ENCODE peak calls at places on chromosomes 12 and 14, in seven cellular contexts. G is AG08395; X is left cardiac atrium; R is M059J; Y is T-cell; O is endothelial cell; J is CD8-positive, alpha-beta memory T cell. K is an unnamed sample.

GRCh38 chr14:51521764-51522163 is 129.9 kb upstream of the FRMD6 start:
- DNase-seq in O (no peak), X (no peak), J (no peak), G (no peak), Y (no peak), R (no peak), K (no peak)

GRCh38 chr14:22555573-22556011 is 33.4 kb downstream of the DAD1 start:
- DNase-seq in R (peak), Y (no peak), O (no peak), J (peak), X (no peak), G (no peak), K (no peak)

GRCh38 chr14:69105326-69105725 is 47.6 kb downstream of the DCAF5 start:
- DNase-seq in R (peak), O (no peak), J (no peak), X (no peak), G (peak), Y (no peak), K (no peak)

GRCh38 chr14:25150934-25151790 is 101.2 kb upstream of the STXBP6 start:
- DNase-seq in X (no peak), O (no peak), G (peak), Y (no peak), J (no peak), R (peak), K (peak)

GRCh38 chr14:42299692-42300091 is 693.0 kb downstream of the LRFN5 start:
- DNase-seq in X (no peak), Y (no peak), J (no peak), O (no peak), G (no peak), R (no peak), K (no peak)

GRCh38 chr12:78229491-78230209 is 399.0 kb downstream of the NAV3 start:
- DNase-seq in O (peak), J (no peak), X (no peak), G (peak), R (peak), Y (no peak), K (no peak)

GRCh38 chr12:103269962-103270361 is 225.8 kb downstream of the C12orf42 start:
- DNase-seq in J (no peak), O (no peak), Y (no peak), X (no peak), G (no peak), R (no peak), K (peak)

GRCh38 chr12:6267007-6267721 is 43.3 kb upstream of the PLEKHG6 start:
- DNase-seq in Y (no peak), G (peak), O (no peak), J (no peak), X (no peak), R (peak), K (peak)

GRCh38 chr14:22541721-22542120 is 47.3 kb downstream of the DAD1 start:
- DNase-seq in R (no peak), G (no peak), O (no peak), Y (no peak), J (no peak), X (no peak), K (no peak)

GRCh38 chr14:100892496-100893227 is 10.9 kb downstream of the RTL1 start:
- DNase-seq in G (no peak), R (no peak), Y (no peak), O (no peak), J (no peak), X (no peak), K (no peak)

GRCh38 chr12:82554529-82554928 is 132.2 kb upstream of the TMTC2 start:
- DNase-seq in X (no peak), R (peak), Y (no peak), J (no peak), G (no peak), O (no peak), K (no peak)